ENCODE peak calls at places on chromosome 19, in four cellular contexts. N, R, O and K are unnamed samples.

GRCh38 chr19:28397311-28397710 is 815.6 kb downstream of the UQCRFS1 start:
- DNase-seq in N (no peak), R (no peak), O (no peak), K (no peak)

GRCh38 chr19:633068-633785 is at the start of gene POLRMT:
- DNase-seq in N (peak; percentile 98), R (peak; percentile 99), O (peak; percentile 98), K (peak; percentile 93)

GRCh38 chr19:44681992-44682790 is 10.9 kb downstream of the CEACAM19 start:
- DNase-seq in N (no peak), R (no peak), O (no peak), K (no peak)

GRCh38 chr19:45322311-45322710 is 364 bp downstream of the CKM start:
- DNase-seq in N (no peak), R (no peak), O (no peak), K (no peak)

GRCh38 chr19:326851-327250 is 17.7 kb downstream of the MIER2 start:
- DNase-seq in N (no peak), R (no peak), O (no peak), K (no peak)

GRCh38 chr19:4305253-4305612 is 835 bp downstream of the FSD1 start:
- DNase-seq in N (no peak), R (no peak), O (no peak), K (no peak)

GRCh38 chr19:18417250-18418033 is 1.8 kb upstream of the SSBP4 start:
- DNase-seq in N (no peak), R (no peak), O (peak; percentile 69), K (no peak)

GRCh38 chr19:3773814-3774515 is 1.9 kb upstream of the RAX2 start:
- DNase-seq in N (no peak), R (no peak), O (no peak), K (no peak)

GRCh38 chr19:13896227-13896626 is 9.7 kb downstream of the BRME1 start:
- DNase-seq in N (no peak), R (no peak), O (no peak), K (no peak)

GRCh38 chr19:47790398-47790814 is 11.9 kb downstream of the SELENOW start:
- DNase-seq in N (peak; percentile 74), R (peak; percentile 78), O (peak; percentile 79), K (peak; percentile 74)

GRCh38 chr19:13748169-13748884 is 16.0 kb upstream of the MRI1 start:
- DNase-seq in N (no peak), R (peak; percentile 21), O (no peak), K (no peak)

GRCh38 chr19:33616346-33616745 is 5.4 kb upstream of the CHST8 start:
- DNase-seq in N (no peak), R (no peak), O (no peak), K (no peak)

GRCh38 chr19:9306443-9306842 is 3.2 kb downstream of the ZNF699 start:
- DNase-seq in N (no peak), R (no peak), O (no peak), K (no peak)

GRCh38 chr19:12974301-12975220 is 5.2 kb downstream of the DAND5 start:
- DNase-seq in N (no peak), R (no peak), O (no peak), K (no peak)

GRCh38 chr19:48752511-48753365 is at the start of gene FUT1:
- DNase-seq in N (peak; percentile 30), R (peak; percentile 75), O (peak; percentile 37), K (no peak)

GRCh38 chr19:7872306-7873204 is 1.6 kb downstream of the PRR36 start:
- DNase-seq in N (no peak), R (no peak), O (no peak), K (no peak)

GRCh38 chr19:7550987-7551761 is 15.7 kb downstream of the PNPLA6 start:
- DNase-seq in N (no peak), R (peak; percentile 49), O (peak; percentile 41), K (peak; percentile 22)

GRCh38 chr19:50562996-50563395 is 5.2 kb downstream of the LRRC4B start:
- DNase-seq in N (no peak), R (no peak), O (no peak), K (no peak)

GRCh38 chr19:34834513-34834912 is 61.5 kb upstream of the ZNF599 start:
- DNase-seq in N (no peak), R (no peak), O (no peak), K (no peak)

GRCh38 chr19:28393574-28394336 is 819.2 kb downstream of the UQCRFS1 start:
- DNase-seq in N (no peak), R (peak; percentile 85), O (no peak), K (no peak)

GRCh38 chr19:55633866-55634265 is 6.9 kb upstream of the ZNF580 start:
- DNase-seq in N (no peak), R (no peak), O (no peak), K (no peak)

GRCh38 chr19:35220315-35220921 is 8.1 kb downstream of the FAM187B start:
- DNase-seq in N (no peak), R (no peak), O (no peak), K (no peak)

GRCh38 chr19:13117176-13117771 is 734 bp upstream of the TRMT1 start:
- DNase-seq in N (no peak), R (no peak), O (no peak), K (no peak)

GRCh38 chr19:46571495-46571894 is 29.6 kb upstream of the CALM3 start:
- DNase-seq in N (no peak), R (peak; percentile 11), O (no peak), K (no peak)

GRCh38 chr19:29917911-29918310 is 24.1 kb upstream of the URI1 start:
- DNase-seq in N (no peak), R (no peak), O (no peak), K (no peak)

GRCh38 chr19:32828139-32828538 is 41.4 kb downstream of the SLC7A9 start:
- DNase-seq in N (no peak), R (no peak), O (no peak), K (no peak)

GRCh38 chr19:36113895-36114762 is 546 bp downstream of the POLR2I start:
- DNase-seq in N (peak; percentile 19), R (peak; percentile 38), O (peak; percentile 32), K (no peak)

GRCh38 chr19:33953023-33953422 is 156.4 kb downstream of the KCTD15 start:
- DNase-seq in N (no peak), R (no peak), O (no peak), K (no peak)

GRCh38 chr19:6020166-6020967 is 42.4 kb upstream of the RANBP3 start:
- DNase-seq in N (no peak), R (no peak), O (no peak), K (no peak)

GRCh38 chr19:13953021-13953531 is 767 bp downstream of the DCAF15 start:
- DNase-seq in N (no peak), R (peak; percentile 23), O (no peak), K (no peak)

GRCh38 chr19:9500796-9501195 is 2.4 kb upstream of the ZNF560 start:
- DNase-seq in N (no peak), R (no peak), O (no peak), K (no peak)

DNA sequence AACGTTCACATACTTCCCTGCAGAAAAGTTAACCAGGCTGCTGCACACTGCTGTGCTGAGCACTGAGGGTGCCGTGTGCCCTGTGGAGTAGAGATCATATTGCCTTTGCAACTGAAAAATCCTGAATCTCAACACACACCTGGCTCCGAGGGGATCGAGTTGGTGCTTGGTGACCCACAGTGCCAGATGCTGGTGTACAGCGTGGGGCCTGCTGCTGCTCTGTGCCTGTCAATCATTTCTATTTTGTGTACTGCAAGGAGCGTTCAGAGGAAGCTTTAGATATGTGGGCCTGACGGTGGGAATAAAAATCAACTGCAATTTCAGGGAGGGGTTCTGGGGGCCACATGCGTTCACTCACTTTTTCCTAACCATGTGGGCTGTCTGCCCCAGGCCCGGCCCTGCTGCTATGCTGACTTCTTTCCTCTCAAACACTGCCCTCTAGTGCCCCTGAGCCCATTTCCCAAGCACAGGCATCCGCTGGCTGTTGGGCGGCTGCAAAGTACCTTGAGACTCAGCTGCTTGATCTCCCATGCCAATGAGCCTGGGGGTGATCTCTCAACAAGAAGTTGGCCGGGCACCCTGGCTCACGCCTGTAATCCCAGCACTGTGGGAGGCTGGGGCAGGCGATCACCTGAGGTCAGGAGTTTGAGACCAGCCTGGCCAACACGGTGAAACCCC is 9.7 kb upstream of the LENG8 start:
- DNase-seq in N (no peak), R (peak; percentile 60), O (no peak), K (no peak)
- TF ChIP-seq CTCF in N (no peak), R (peak; percentile 77), O (no peak), K (no peak)

GRCh38 chr19:39433480-39434079 is 2.2 kb downstream of the RPS16 start:
- DNase-seq in N (no peak), R (no peak), O (no peak), K (no peak)

GRCh38 chr19:39438270-39438934 is 2.7 kb upstream of the RPS16 start:
- DNase-seq in N (no peak), R (no peak), O (no peak), K (no peak)

GRCh38 chr19:39436350-39436716 is 584 bp upstream of the RPS16 start:
- DNase-seq in N (no peak), R (no peak), O (no peak), K (no peak)

GRCh38 chr19:39434123-39435076 is 1.3 kb downstream of the RPS16 start:
- DNase-seq in N (no peak), R (peak; percentile 20), O (no peak), K (no peak)

DNA sequence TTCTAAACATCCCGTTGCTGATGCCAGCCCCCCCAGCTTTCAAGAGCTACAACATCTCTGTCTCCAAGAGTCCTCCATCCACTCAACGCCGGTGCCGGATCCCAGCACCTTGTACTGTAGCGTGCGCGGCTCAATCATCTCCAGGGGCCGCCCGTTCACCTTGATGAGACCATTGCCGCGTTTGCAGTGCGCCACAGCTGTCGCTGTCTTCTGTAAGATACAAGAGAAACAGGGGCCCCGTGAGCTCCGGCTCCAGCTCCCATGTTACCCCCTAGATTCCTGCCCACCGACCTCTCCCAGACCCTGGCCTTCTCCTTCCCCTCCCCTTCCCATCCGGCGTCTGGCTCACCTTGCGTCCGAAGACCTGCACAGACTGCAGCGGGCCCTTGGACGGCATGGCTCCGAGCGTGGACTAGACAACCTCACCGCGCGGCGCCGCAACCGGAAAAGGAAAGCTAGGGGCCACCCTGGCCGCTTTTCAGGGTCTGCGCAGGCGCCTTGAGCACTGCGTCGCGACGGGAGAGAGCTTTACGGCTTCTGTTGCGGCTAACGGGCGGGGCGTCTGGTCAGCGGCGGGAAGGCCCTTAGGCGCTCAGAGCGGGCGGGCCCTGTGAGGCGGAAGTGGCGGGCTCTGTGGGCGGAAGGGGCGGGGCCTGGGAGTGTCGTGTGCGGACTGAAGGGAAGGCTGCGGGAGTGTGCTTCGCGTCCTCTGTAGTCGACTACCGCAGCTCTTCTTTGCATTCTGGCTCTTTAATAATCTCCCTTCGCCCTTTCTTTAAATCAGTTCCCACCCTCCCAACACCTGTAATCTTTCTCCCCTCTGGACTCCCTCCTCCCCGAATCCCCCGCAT is at the start of gene RPS16:
- DNase-seq in N (peak; percentile 98), R (peak; percentile 100), O (peak; percentile 98), K (peak; percentile 98)
- TF ChIP-seq CTCF in N (no peak), R (no peak), O (no peak), K (no peak)

GRCh38 chr19:43229315-43229714 is 23.9 kb upstream of the PSG4 start:
- DNase-seq in N (no peak), R (peak; percentile 10), O (no peak), K (no peak)
- TF ChIP-seq CTCF in N (no peak), R (peak; percentile 23), O (no peak), K (no peak)

GRCh38 chr19:16142032-16142580 is 1.4 kb upstream of the HSH2D start:
- DNase-seq in N (no peak), R (no peak), O (no peak), K (no peak)

GRCh38 chr19:16144216-16144581 is 714 bp downstream of the HSH2D start:
- DNase-seq in N (no peak), R (no peak), O (no peak), K (no peak)

GRCh38 chr19:16139752-16140151 is 3.7 kb upstream of the HSH2D start:
- DNase-seq in N (peak; percentile 76), R (no peak), O (no peak), K (no peak)

GRCh38 chr19:16143399-16144215 is at the start of gene HSH2D:
- DNase-seq in N (peak; percentile 98), R (peak; percentile 97), O (no peak), K (peak; percentile 82)

GRCh38 chr19:16141043-16141442 is 2.4 kb upstream of the HSH2D start:
- DNase-seq in N (peak; percentile 80), R (peak; percentile 82), O (no peak), K (peak; percentile 58)
- TF ChIP-seq CTCF in N (no peak), R (peak; percentile 53), O (no peak), K (no peak)